ENCODE peak calls at places on chromosomes 3 and 15, in ten cellular contexts. B is activated T-helper 1 cell treated with anti-CD3 and anti-CD28 coated beads, Interleukin-12 subunit alpha, Interleukin-12 subunit beta, Interleukin-2, Interleukin-4 antibody, amounts not matched to agents 30 ng/mL and 10 ng/mL and 1 ng/mL, durations not matched to agents 14 hours and 24 hours and 36 hours; N is stimulated activated CD8-positive, alpha-beta memory T cell treated with anti-CD3 and anti-CD28 coated beads, Interleukin-4, amount 100 ng/mL, for 1 hour; O is omental fat pad; R is lower leg skin; A is WTC11; V is NCI-H774; Z is activated CD4-positive, alpha-beta T cell treated with anti-CD3 and anti-CD28 coated beads, Interleukin-2, amount 50 U/mL, for 24 hours; Y is GM18507; I is 8988T. W is an unnamed sample.

GRCh38 chr3:186025161-186025560 is 83.7 kb downstream of the ETV5 start:
- DNase-seq in B (no peak), N (no peak), O (no peak), R (no peak), A (no peak), V (no peak), Z (peak; percentile 3), Y (no peak), I (no peak), W (no peak)

GRCh38 chr3:193593666-193594025 is 638 bp downstream of the OPA1 start:
- DNase-seq in B (peak; percentile 38), N (no peak), O (no peak), R (no peak), A (no peak), V (peak; percentile 30), Z (peak; percentile 44), Y (no peak), I (no peak), W (no peak)

GRCh38 chr3:22269827-22270226 is 518.8 kb upstream of the ZNF385D start:
- DNase-seq in B (no peak), N (no peak), O (no peak), R (no peak), A (no peak), V (no peak), Z (no peak), Y (no peak), I (no peak), W (no peak)

GRCh38 chr3:126342211-126342610 is 15.0 kb downstream of the KLF15 start:
- DNase-seq in B (no peak), N (no peak), O (no peak), R (no peak), A (peak; percentile 10), V (no peak), Z (no peak), Y (no peak), I (no peak), W (no peak)

GRCh38 chr3:128726691-128727031 is 678 bp downstream of the RAB7A start:
- DNase-seq in B (peak; percentile 30), N (peak; percentile 24), O (peak; percentile 64), R (peak; percentile 83), A (peak; percentile 23), V (no peak), Z (peak; percentile 21), Y (no peak), I (no peak), W (peak; percentile 65)

GRCh38 chr3:132655471-132655870 is 4.1 kb downstream of the ACAD11 start:
- DNase-seq in B (no peak), N (no peak), O (no peak), R (no peak), A (no peak), V (no peak), Z (no peak), Y (no peak), I (no peak), W (no peak)

GRCh38 chr3:193029800-193030199 is 112.1 kb upstream of the MB21D2 start:
- DNase-seq in B (no peak), N (no peak), O (no peak), R (no peak), A (no peak), V (peak; percentile 77), Z (no peak), Y (no peak), I (no peak), W (no peak)

GRCh38 chr3:30269751-30270445 is 336.5 kb upstream of the TGFBR2 start:
- DNase-seq in B (no peak), N (no peak), O (no peak), R (no peak), A (no peak), V (no peak), Z (no peak), Y (no peak), I (no peak), W (no peak)

GRCh38 chr15:93244691-93245615 is 155.9 kb upstream of the RGMA start:
- DNase-seq in B (no peak), N (no peak), O (no peak), R (no peak), A (no peak), V (no peak), Z (no peak), Y (no peak), I (no peak), W (no peak)

GRCh38 chr15:95025924-95026728 is 794.8 kb downstream of the MCTP2 start:
- DNase-seq in B (no peak), N (no peak), O (peak; percentile 36), R (no peak), A (peak; percentile 72), V (no peak), Z (no peak), Y (no peak), I (peak; percentile 2), W (peak; percentile 51)

GRCh38 chr3:30332196-30333021 is 274.0 kb upstream of the TGFBR2 start:
- DNase-seq in B (no peak), N (no peak), O (no peak), R (no peak), A (no peak), V (no peak), Z (no peak), Y (no peak), I (no peak), W (peak; percentile 46)

GRCh38 chr3:28765194-28765593 is 416.6 kb upstream of the AZI2 start:
- DNase-seq in B (no peak), N (no peak), O (no peak), R (no peak), A (no peak), V (no peak), Z (no peak), Y (no peak), I (no peak), W (no peak)

GRCh38 chr3:153350420-153350819 is 188.4 kb downstream of the RAP2B start:
- DNase-seq in B (no peak), N (no peak), O (no peak), R (no peak), A (no peak), V (no peak), Z (no peak), Y (no peak), I (no peak), W (no peak)

GRCh38 chr3:42535981-42536784 is 33.7 kb downstream of the VIPR1 start:
- DNase-seq in B (peak; percentile 16), N (no peak), O (no peak), R (no peak), A (peak; percentile 78), V (no peak), Z (no peak), Y (no peak), I (peak; percentile 89), W (peak; percentile 90)

GRCh38 chr3:99767341-99767740 is 50.3 kb upstream of the CMSS1 start:
- DNase-seq in B (no peak), N (no peak), O (no peak), R (no peak), A (no peak), V (no peak), Z (no peak), Y (no peak), I (no peak), W (no peak)

GRCh38 chr3:122680381-122681293 is at the start of gene PARP14:
- DNase-seq in B (peak; percentile 73), N (peak; percentile 37), O (peak; percentile 27), R (peak; percentile 51), A (peak; percentile 66), V (peak; percentile 13), Z (peak; percentile 49), Y (no peak), I (no peak), W (peak; percentile 72)

GRCh38 chr3:72692959-72693518 is 155.2 kb downstream of the SHQ1 start:
- DNase-seq in B (no peak), N (no peak), O (no peak), R (no peak), A (peak; percentile 24), V (no peak), Z (no peak), Y (no peak), I (no peak), W (peak; percentile 38)

GRCh38 chr3:66021731-66022131 is 17.0 kb downstream of the MAGI1 start:
- DNase-seq in B (no peak), N (no peak), O (no peak), R (no peak), A (no peak), V (no peak), Z (no peak), Y (no peak), I (peak; percentile 39), W (peak; percentile 42)

GRCh38 chr15:95431518-95431917 is 899.0 kb upstream of the NR2F2 start:
- DNase-seq in B (no peak), N (no peak), O (no peak), R (no peak), A (no peak), V (no peak), Z (no peak), Y (no peak), I (no peak), W (no peak)

GRCh38 chr3:47342156-47342555 is 38.7 kb upstream of the PTPN23 start:
- DNase-seq in B (no peak), N (no peak), O (no peak), R (no peak), A (no peak), V (no peak), Z (no peak), Y (no peak), I (no peak), W (no peak)

GRCh38 chr3:151660890-151661289 is 72.8 kb upstream of the AADACL2 start:
- DNase-seq in B (no peak), N (no peak), O (no peak), R (no peak), A (no peak), V (no peak), Z (no peak), Y (no peak), I (no peak), W (no peak)

GRCh38 chr3:46881819-46882376 is 4.4 kb downstream of the PTH1R start:
- DNase-seq in B (no peak), N (no peak), O (peak; percentile 32), R (no peak), A (peak; percentile 63), V (no peak), Z (no peak), Y (no peak), I (peak; percentile 72), W (peak; percentile 51)

GRCh38 chr3:119595639-119596329 is 1.9 kb upstream of the PLA1A start:
- DNase-seq in B (no peak), N (no peak), O (no peak), R (no peak), A (no peak), V (no peak), Z (no peak), Y (no peak), I (no peak), W (no peak)

GRCh38 chr15:90400759-90401314 is 12.8 kb downstream of the IQGAP1 start:
- DNase-seq in B (peak; percentile 69), N (peak; percentile 36), O (no peak), R (peak; percentile 84), A (peak; percentile 49), V (peak; percentile 83), Z (peak; percentile 70), Y (no peak), I (no peak), W (peak; percentile 83)

GRCh38 chr3:105228696-105229095 is 138.0 kb upstream of the ALCAM start:
- DNase-seq in B (no peak), N (no peak), O (no peak), R (no peak), A (no peak), V (no peak), Z (no peak), Y (no peak), I (no peak), W (no peak)

GRCh38 chr3:46312996-46313395 is 40.9 kb upstream of the CCR2 start:
- DNase-seq in B (no peak), N (no peak), O (peak; percentile 50), R (peak; percentile 83), A (no peak), V (no peak), Z (no peak), Y (no peak), I (no peak), W (no peak)